ENCODE peak calls at places on chromosomes 11 and 22, in eight cellular contexts. K is uterus, N is brain microvascular endothelial cell, B is body of pancreas, J is fibroblast of lung, H is kidney, Q is activated B cell treated with CpG ODN at 0.5 μM for 24 hours, R is glutamatergic neuron. D is an unnamed sample.

GRCh38 chr11:6438979-6439571 is 1.7 kb downstream of the HPX start:
- DNase-seq in R (peak; percentile 55), N (peak; percentile 35), Q (no peak), J (peak; percentile 38), K (no peak), B (peak; percentile 67), H (no peak), D (peak; percentile 51)

GRCh38 chr11:111939836-111940604 is 2.9 kb downstream of the DIXDC1 start:
- DNase-seq in K (no peak), B (no peak), Q (no peak), H (no peak), R (no peak), J (peak; percentile 96), N (peak; percentile 69), D (no peak)

GRCh38 chr11:134532176-134532920 is 120.3 kb upstream of the B3GAT1 start:
- DNase-seq in N (no peak), R (peak; percentile 10), B (no peak), H (peak; percentile 62), Q (no peak), K (no peak), J (no peak), D (no peak)

GRCh38 chr11:119687220-119688046 is 41.6 kb downstream of the NECTIN1 start:
- DNase-seq in J (no peak), N (no peak), Q (no peak), H (no peak), B (no peak), K (no peak), R (no peak), D (no peak)

GRCh38 chr11:7612661-7613393 is 60.5 kb downstream of the CYB5R2 start:
- DNase-seq in J (peak; percentile 11), B (peak; percentile 28), K (no peak), N (peak; percentile 46), R (no peak), H (no peak), Q (no peak), D (no peak)

GRCh38 chr11:69471329-69472052 is 10.0 kb upstream of the LINC01488 start:
- DNase-seq in J (peak; percentile 77), Q (no peak), H (peak; percentile 50), B (no peak), K (no peak), N (peak; percentile 27), R (no peak), D (peak; percentile 55)

GRCh38 chr11:119691020-119691666 is 37.9 kb downstream of the NECTIN1 start:
- DNase-seq in Q (no peak), K (no peak), H (no peak), J (no peak), B (no peak), R (no peak), N (no peak), D (no peak)

GRCh38 chr11:86741489-86742435 is 58.6 kb upstream of the PRSS23 start:
- DNase-seq in R (no peak), Q (no peak), B (no peak), J (peak; percentile 95), K (no peak), H (no peak), N (peak; percentile 87), D (no peak)

GRCh38 chr11:12666905-12667304 is 7.3 kb upstream of the TEAD1 start:
- DNase-seq in B (no peak), Q (no peak), H (no peak), N (no peak), R (no peak), K (no peak), J (no peak), D (no peak)

GRCh38 chr11:12668166-12668565 is 6.1 kb upstream of the TEAD1 start:
- DNase-seq in N (no peak), K (no peak), B (no peak), H (no peak), J (peak; percentile 82), Q (no peak), R (no peak), D (no peak)

GRCh38 chr11:12671378-12671777 is 2.8 kb upstream of the TEAD1 start:
- DNase-seq in K (no peak), J (no peak), R (no peak), H (no peak), N (no peak), B (no peak), Q (no peak), D (no peak)

GRCh38 chr11:12667646-12668045 is 6.6 kb upstream of the TEAD1 start:
- DNase-seq in J (no peak), B (no peak), K (no peak), H (no peak), Q (no peak), R (no peak), N (no peak), D (no peak)

GRCh38 chr11:12669930-12670329 is 4.3 kb upstream of the TEAD1 start:
- DNase-seq in J (no peak), H (no peak), Q (no peak), N (no peak), B (no peak), R (no peak), K (no peak), D (no peak)
- TF ChIP-seq CTCF in J (no peak), H (no peak), Q (no peak), N (no peak), B (no peak), R (no peak), K (no peak), D (no peak)

DNA sequence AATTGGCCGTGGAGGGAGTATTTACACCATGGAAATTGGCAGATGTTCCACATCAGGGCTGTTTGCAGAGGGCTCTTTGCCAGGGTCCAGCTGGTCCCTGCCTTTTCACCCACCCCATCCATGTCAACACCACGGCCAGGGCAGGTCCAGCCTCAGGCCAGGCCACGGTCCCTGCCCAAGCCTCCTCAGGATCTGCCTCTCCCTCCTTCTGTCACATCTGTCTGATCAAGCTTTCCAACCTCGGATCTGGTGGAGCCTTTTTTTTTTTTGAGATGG is 81.2 kb downstream of the CACNA1I start:
- DNase-seq in K (no peak), R (no peak), J (no peak), H (no peak), Q (no peak), B (no peak), N (no peak), D (no peak)
- TF ChIP-seq CTCF in K (no peak), R (no peak), J (no peak), H (no peak), Q (no peak), B (no peak), N (no peak), D (no peak)

GRCh38 chr11:469684-470667 is 19.9 kb downstream of the PTDSS2 start:
- DNase-seq in J (peak; percentile 47), Q (no peak), H (peak; percentile 89), R (no peak), N (peak; percentile 54), B (peak; percentile 59), K (peak; percentile 63), D (no peak)
- TF ChIP-seq CTCF in J (peak; percentile 24), Q (no peak), H (peak; percentile 2), R (no peak), N (peak; percentile 42), B (peak; percentile 32), K (peak; percentile 21), D (no peak)

GRCh38 chr11:70512716-70513115 is 114.4 kb downstream of the CTTN start:
- DNase-seq in N (no peak), R (no peak), J (no peak), H (no peak), Q (no peak), K (no peak), B (no peak), D (no peak)

GRCh38 chr11:70509476-70509875 is 111.1 kb downstream of the CTTN start:
- DNase-seq in Q (no peak), N (no peak), K (no peak), R (no peak), J (no peak), B (no peak), H (peak; percentile 28), D (no peak)

GRCh38 chr11:70510106-70510505 is 111.8 kb downstream of the CTTN start:
- DNase-seq in Q (no peak), B (no peak), J (no peak), R (no peak), H (peak; percentile 35), K (no peak), N (no peak), D (no peak)

GRCh38 chr11:70510571-70510970 is 112.2 kb downstream of the CTTN start:
- DNase-seq in K (no peak), J (no peak), N (no peak), Q (no peak), H (peak; percentile 46), B (no peak), R (no peak), D (no peak)

DNA sequence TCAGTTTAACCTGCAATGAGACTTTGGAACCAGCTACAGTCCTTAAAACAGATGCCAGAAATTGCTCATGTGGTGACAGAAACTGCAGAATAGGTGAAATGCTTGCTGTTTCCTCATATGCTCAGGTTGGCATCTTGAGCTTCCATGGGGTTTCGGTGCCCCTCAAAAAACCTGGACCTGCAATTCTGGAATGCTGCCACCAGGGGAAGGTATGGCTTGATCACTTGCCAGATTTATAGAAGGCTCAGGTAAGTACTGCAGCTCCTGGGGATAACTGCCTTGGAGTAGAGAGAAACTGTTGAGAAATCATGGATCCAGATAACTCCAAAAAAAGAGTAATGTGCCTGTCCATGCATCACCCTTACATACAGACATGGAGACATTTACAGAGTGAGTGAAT is 113.0 kb downstream of the CTTN start:
- DNase-seq in N (no peak), J (no peak), K (no peak), R (no peak), Q (no peak), B (no peak), H (no peak), D (no peak)
- TF ChIP-seq CTCF in N (peak; percentile 14), J (no peak), K (no peak), R (peak; percentile 63), Q (no peak), B (no peak), H (no peak), D (no peak)

D was measured in nephron progenitor cell.